ENCODE peak calls at places on chromosomes 7 and 10, in seven cellular contexts. One of them, this sample, is unnamed.

GRCh38 chr7:125256446-125256845 is 326.8 kb upstream of the POT1 start:
- DNase-seq in occipital lobe: no peak
- DNase-seq in stimulated activated CD4-positive, alpha-beta T cell treated with anti-CD3 and anti-CD28 coated beads, Interleukin-4, amount 100 ng/mL, for 24 hours: no peak
- DNase-seq in HS-5: no peak
- DNase-seq in CD8-positive, alpha-beta memory T cell: no peak
- DNase-seq in thyroid gland: no peak
- DNase-seq in NCI-H446: no peak
- DNase-seq in this sample: no peak

GRCh38 chr10:11488126-11488525 is 123.3 kb downstream of the USP6NL start:
- DNase-seq in CD8-positive, alpha-beta memory T cell: no peak
- DNase-seq in stimulated activated CD4-positive, alpha-beta T cell treated with anti-CD3 and anti-CD28 coated beads, Interleukin-4, amount 100 ng/mL, for 24 hours: no peak
- DNase-seq in HS-5: no peak
- DNase-seq in occipital lobe: no peak
- DNase-seq in NCI-H446: no peak
- DNase-seq in thyroid gland: peak
- DNase-seq in this sample: no peak

GRCh38 chr10:60390224-60390626 is 550 bp upstream of the ANK3 start:
- DNase-seq in stimulated activated CD4-positive, alpha-beta T cell treated with anti-CD3 and anti-CD28 coated beads, Interleukin-4, amount 100 ng/mL, for 24 hours: no peak
- DNase-seq in occipital lobe: peak
- DNase-seq in CD8-positive, alpha-beta memory T cell: no peak
- DNase-seq in HS-5: no peak
- DNase-seq in NCI-H446: no peak
- DNase-seq in thyroid gland: no peak
- DNase-seq in this sample: no peak

GRCh38 chr7:191105-192034 is 1.0 kb upstream of the FAM20C start:
- DNase-seq in stimulated activated CD4-positive, alpha-beta T cell treated with anti-CD3 and anti-CD28 coated beads, Interleukin-4, amount 100 ng/mL, for 24 hours: peak
- DNase-seq in NCI-H446: peak
- DNase-seq in thyroid gland: peak
- DNase-seq in occipital lobe: no peak
- DNase-seq in HS-5: peak
- DNase-seq in CD8-positive, alpha-beta memory T cell: no peak
- DNase-seq in this sample: peak

GRCh38 chr7:41046221-41046761 is 656.6 kb downstream of the INHBA start:
- DNase-seq in NCI-H446: no peak
- DNase-seq in thyroid gland: no peak
- DNase-seq in occipital lobe: no peak
- DNase-seq in CD8-positive, alpha-beta memory T cell: no peak
- DNase-seq in stimulated activated CD4-positive, alpha-beta T cell treated with anti-CD3 and anti-CD28 coated beads, Interleukin-4, amount 100 ng/mL, for 24 hours: no peak
- DNase-seq in HS-5: no peak
- DNase-seq in this sample: no peak

GRCh38 chr10:112913661-112914287 is 36.3 kb upstream of the TCF7L2 start:
- DNase-seq in occipital lobe: no peak
- DNase-seq in CD8-positive, alpha-beta memory T cell: no peak
- DNase-seq in stimulated activated CD4-positive, alpha-beta T cell treated with anti-CD3 and anti-CD28 coated beads, Interleukin-4, amount 100 ng/mL, for 24 hours: no peak
- DNase-seq in thyroid gland: no peak
- DNase-seq in HS-5: no peak
- DNase-seq in NCI-H446: no peak
- DNase-seq in this sample: no peak

GRCh38 chr10:68561804-68562649 is 1.9 kb downstream of the TET1 start:
- DNase-seq in thyroid gland: peak
- DNase-seq in HS-5: no peak
- DNase-seq in occipital lobe: no peak
- DNase-seq in CD8-positive, alpha-beta memory T cell: no peak
- DNase-seq in NCI-H446: no peak
- DNase-seq in stimulated activated CD4-positive, alpha-beta T cell treated with anti-CD3 and anti-CD28 coated beads, Interleukin-4, amount 100 ng/mL, for 24 hours: no peak
- DNase-seq in this sample: peak

GRCh38 chr10:76202777-76203176 is 771.4 kb downstream of the LRMDA start:
- DNase-seq in HS-5: peak
- DNase-seq in CD8-positive, alpha-beta memory T cell: no peak
- DNase-seq in thyroid gland: no peak
- DNase-seq in NCI-H446: no peak
- DNase-seq in stimulated activated CD4-positive, alpha-beta T cell treated with anti-CD3 and anti-CD28 coated beads, Interleukin-4, amount 100 ng/mL, for 24 hours: no peak
- DNase-seq in occipital lobe: no peak
- DNase-seq in this sample: no peak

GRCh38 chr7:79452495-79453265 is 787 bp downstream of the MAGI2 start:
- DNase-seq in occipital lobe: peak
- DNase-seq in HS-5: no peak
- DNase-seq in stimulated activated CD4-positive, alpha-beta T cell treated with anti-CD3 and anti-CD28 coated beads, Interleukin-4, amount 100 ng/mL, for 24 hours: no peak
- DNase-seq in thyroid gland: peak
- DNase-seq in NCI-H446: no peak
- DNase-seq in CD8-positive, alpha-beta memory T cell: peak
- DNase-seq in this sample: peak

GRCh38 chr10:124226271-124226911 is 133.0 kb upstream of the CHST15 start:
- DNase-seq in HS-5: no peak
- DNase-seq in stimulated activated CD4-positive, alpha-beta T cell treated with anti-CD3 and anti-CD28 coated beads, Interleukin-4, amount 100 ng/mL, for 24 hours: no peak
- DNase-seq in thyroid gland: no peak
- DNase-seq in NCI-H446: no peak
- DNase-seq in CD8-positive, alpha-beta memory T cell: no peak
- DNase-seq in occipital lobe: no peak
- DNase-seq in this sample: no peak

GRCh38 chr7:111086532-111086931 is 4.4 kb upstream of the LRRN3 start:
- DNase-seq in HS-5: no peak
- DNase-seq in NCI-H446: no peak
- DNase-seq in CD8-positive, alpha-beta memory T cell: no peak
- DNase-seq in thyroid gland: no peak
- DNase-seq in stimulated activated CD4-positive, alpha-beta T cell treated with anti-CD3 and anti-CD28 coated beads, Interleukin-4, amount 100 ng/mL, for 24 hours: peak
- DNase-seq in occipital lobe: no peak
- DNase-seq in this sample: no peak

GRCh38 chr7:157684596-157685429 is 348.0 kb downstream of the DNAJB6 start:
- DNase-seq in stimulated activated CD4-positive, alpha-beta T cell treated with anti-CD3 and anti-CD28 coated beads, Interleukin-4, amount 100 ng/mL, for 24 hours: no peak
- DNase-seq in HS-5: no peak
- DNase-seq in CD8-positive, alpha-beta memory T cell: no peak
- DNase-seq in occipital lobe: no peak
- DNase-seq in thyroid gland: no peak
- DNase-seq in NCI-H446: no peak
- DNase-seq in this sample: peak

GRCh38 chr10:60810437-60811182 is 32.3 kb downstream of the CDK1 start:
- DNase-seq in occipital lobe: no peak
- DNase-seq in stimulated activated CD4-positive, alpha-beta T cell treated with anti-CD3 and anti-CD28 coated beads, Interleukin-4, amount 100 ng/mL, for 24 hours: no peak
- DNase-seq in thyroid gland: no peak
- DNase-seq in CD8-positive, alpha-beta memory T cell: no peak
- DNase-seq in HS-5: no peak
- DNase-seq in NCI-H446: no peak
- DNase-seq in this sample: no peak

GRCh38 chr7:124155400-124156022 is 122.6 kb upstream of the TMEM229A start:
- DNase-seq in occipital lobe: no peak
- DNase-seq in stimulated activated CD4-positive, alpha-beta T cell treated with anti-CD3 and anti-CD28 coated beads, Interleukin-4, amount 100 ng/mL, for 24 hours: no peak
- DNase-seq in CD8-positive, alpha-beta memory T cell: no peak
- DNase-seq in thyroid gland: no peak
- DNase-seq in HS-5: no peak
- DNase-seq in NCI-H446: no peak
- DNase-seq in this sample: no peak